ENCODE peak calls at places on chromosomes 13 and 19, in ten cellular contexts. I, K, G, X, F, H, D, T, L and M are unnamed samples.

GRCh38 chr19:23305555-23305954 is 55.4 kb upstream of the ZNF724 start:
- DNase-seq in I (no peak), K (no peak), G (no peak), X (no peak), F (no peak), H (no peak), D (no peak), T (no peak), L (no peak), M (no peak)

GRCh38 chr19:50334741-50335421 is 5.7 kb upstream of the KCNC3 start:
- DNase-seq in I (no peak), K (no peak), G (no peak), X (no peak), F (no peak), H (no peak), D (no peak), T (no peak), L (peak; percentile 48), M (no peak)

GRCh38 chr13:99995503-99996176 is 14.1 kb downstream of the ZIC2 start:
- DNase-seq in I (no peak), K (peak; percentile 13), G (no peak), X (no peak), F (no peak), H (no peak), D (peak; percentile 48), T (no peak), L (no peak), M (no peak)

GRCh38 chr13:94716016-94716415 is 3.7 kb upstream of the SOX21 start:
- DNase-seq in I (no peak), K (no peak), G (no peak), X (no peak), F (no peak), H (no peak), D (no peak), T (no peak), L (no peak), M (peak; percentile 21)

GRCh38 chr13:37446503-37446902 is 152.1 kb downstream of the POSTN start:
- DNase-seq in I (no peak), K (no peak), G (peak; percentile 37), X (no peak), F (no peak), H (no peak), D (peak; percentile 92), T (no peak), L (no peak), M (no peak)

GRCh38 chr19:1884719-1885334 is 469 bp downstream of the ABHD17A start:
- DNase-seq in I (no peak), K (no peak), G (no peak), X (no peak), F (no peak), H (no peak), D (peak; percentile 37), T (no peak), L (no peak), M (no peak)

GRCh38 chr19:42189133-42189532 is 28.3 kb downstream of the DEDD2 start:
- DNase-seq in I (no peak), K (no peak), G (no peak), X (no peak), F (no peak), H (no peak), D (no peak), T (no peak), L (no peak), M (no peak)

GRCh38 chr19:995051-995827 is 5.0 kb upstream of the GRIN3B start:
- DNase-seq in I (no peak), K (no peak), G (no peak), X (no peak), F (no peak), H (no peak), D (no peak), T (no peak), L (no peak), M (no peak)

GRCh38 chr13:98007001-98007400 is 53.5 kb downstream of the IPO5 start:
- DNase-seq in I (no peak), K (no peak), G (no peak), X (no peak), F (no peak), H (no peak), D (no peak), T (no peak), L (no peak), M (no peak)

GRCh38 chr13:97999653-98000052 is 46.2 kb downstream of the IPO5 start:
- DNase-seq in I (no peak), K (no peak), G (no peak), X (no peak), F (no peak), H (no peak), D (no peak), T (no peak), L (no peak), M (no peak)

DNA sequence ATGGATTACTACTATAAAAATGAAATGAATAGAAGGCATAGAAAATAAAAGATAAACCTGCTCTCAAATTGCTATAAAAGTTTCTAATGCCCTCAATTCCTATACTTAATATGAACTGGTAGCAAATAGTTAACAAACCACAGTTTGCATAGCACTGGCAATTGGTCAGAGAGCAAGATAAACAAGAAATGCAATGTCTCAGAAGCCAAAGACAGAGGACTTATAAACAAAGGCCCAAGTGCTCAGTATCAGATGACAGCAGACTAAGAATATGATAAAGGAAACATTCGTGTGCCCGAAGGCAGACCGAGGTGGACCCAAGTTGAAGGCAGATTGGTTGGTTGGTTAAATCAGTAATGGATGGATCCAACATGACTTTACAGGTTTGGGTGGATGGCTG is 50.6 kb downstream of the IPO5 start:
- DNase-seq in I (no peak), K (no peak), G (no peak), X (no peak), F (no peak), H (no peak), D (peak; percentile 91), T (no peak), L (no peak), M (no peak)
- H3K27ac ChIP-seq in I (no peak overlapping the region), K (no peak overlapping the region), G (no peak overlapping the region), X (no peak overlapping the region), F (no peak overlapping the region), H (no peak overlapping the region), D (peak overlapping the region; percentile 3), T (no peak overlapping the region), L (no peak overlapping the region), M (no peak overlapping the region)

DNA sequence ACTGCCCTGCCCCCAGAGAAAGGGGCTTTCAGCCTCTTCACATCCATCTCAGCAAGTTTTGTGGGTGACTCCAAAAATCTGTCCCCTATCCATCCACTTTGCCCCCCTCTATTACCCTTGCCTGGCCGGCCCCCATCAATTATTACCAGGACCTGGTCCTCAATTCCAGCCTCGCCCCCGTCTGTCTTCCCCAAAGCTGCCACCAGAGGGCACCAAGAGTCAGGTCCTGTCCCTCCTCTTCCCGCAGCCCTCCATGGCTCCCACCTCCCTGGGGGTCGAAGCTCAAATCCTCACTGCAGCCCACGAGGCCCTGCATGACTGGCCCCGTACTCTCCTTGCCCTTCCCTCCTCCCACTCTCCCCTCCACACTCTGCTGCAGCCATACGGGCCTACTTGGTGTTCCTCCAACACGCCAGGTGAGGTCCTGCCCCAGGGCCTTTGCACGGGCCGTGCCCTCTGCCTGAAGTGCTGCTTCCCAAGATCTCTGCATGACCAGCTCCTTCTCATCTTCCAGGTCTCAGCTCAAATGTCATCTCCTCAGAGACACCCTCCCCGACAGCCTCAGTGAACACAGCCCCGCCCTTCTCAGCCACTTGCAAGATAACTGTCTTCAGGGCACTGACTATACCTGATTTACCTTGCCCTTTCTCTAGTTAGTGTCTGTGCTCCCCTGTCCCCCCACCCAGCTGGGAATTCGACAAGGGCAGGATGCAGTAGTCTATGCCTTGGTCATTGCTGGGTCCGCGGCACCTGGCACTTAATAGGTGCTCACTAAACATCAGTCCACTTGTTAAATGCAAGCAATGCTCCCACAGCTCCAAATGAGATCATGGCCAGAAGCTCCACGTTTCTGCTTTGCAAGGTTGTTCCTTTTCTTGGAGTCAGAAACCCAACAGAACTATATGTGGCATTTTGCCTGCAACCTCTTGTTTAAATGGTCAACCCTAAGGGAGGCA is 16.8 kb upstream of the SEMA6B start:
- DNase-seq in I (peak; percentile 54), K (peak; percentile 50), G (no peak), X (peak; percentile 78), F (peak; percentile 72), H (peak; percentile 68), D (peak; percentile 71), T (peak; percentile 59), L (peak; percentile 80), M (no peak)
- H3K27ac ChIP-seq in I (no peak overlapping the region), K (no peak overlapping the region), G (no peak overlapping the region), X (no peak overlapping the region), F (peak overlapping the region; percentile 85), H (peak overlapping the region; percentile 85), D (peak overlapping the region; percentile 31), T (peak overlapping the region; percentile 85), L (peak overlapping the region; percentile 69), M (peak overlapping the region; percentile 63)

GRCh38 chr19:55308281-55308680 is 16.9 kb downstream of the TMEM150B start:
- DNase-seq in I (no peak), K (no peak), G (no peak), X (no peak), F (no peak), H (no peak), D (no peak), T (no peak), L (no peak), M (no peak)

GRCh38 chr19:55311797-55312196 is 13.3 kb downstream of the TMEM150B start:
- DNase-seq in I (no peak), K (no peak), G (no peak), X (no peak), F (no peak), H (no peak), D (no peak), T (no peak), L (no peak), M (no peak)

GRCh38 chr19:55310498-55310897 is 14.6 kb downstream of the TMEM150B start:
- DNase-seq in I (no peak), K (no peak), G (no peak), X (no peak), F (no peak), H (no peak), D (no peak), T (no peak), L (no peak), M (no peak)

GRCh38 chr19:55311397-55311796 is 13.7 kb downstream of the TMEM150B start:
- DNase-seq in I (no peak), K (no peak), G (no peak), X (no peak), F (no peak), H (no peak), D (no peak), T (no peak), L (no peak), M (no peak)

GRCh38 chr19:55309437-55309836 is 15.7 kb downstream of the TMEM150B start:
- DNase-seq in I (no peak), K (no peak), G (no peak), X (no peak), F (no peak), H (no peak), D (no peak), T (no peak), L (no peak), M (no peak)
- H3K27ac ChIP-seq in I (no peak overlapping the region), K (no peak overlapping the region), G (no peak overlapping the region), X (no peak overlapping the region), F (no peak overlapping the region), H (no peak overlapping the region), D (no peak overlapping the region), T (no peak overlapping the region), L (no peak overlapping the region), M (no peak overlapping the region)

GRCh38 chr13:111153279-111153976 is 38.3 kb downstream of the ARHGEF7 start:
- DNase-seq in I (peak; percentile 93), K (peak; percentile 92), G (peak; percentile 64), X (peak; percentile 87), F (peak; percentile 75), H (peak; percentile 94), D (peak; percentile 95), T (peak; percentile 93), L (peak; percentile 97), M (peak; percentile 98)

GRCh38 chr13:111156421-111156820 is 41.3 kb downstream of the ARHGEF7 start:
- DNase-seq in I (no peak), K (no peak), G (no peak), X (no peak), F (no peak), H (no peak), D (no peak), T (no peak), L (no peak), M (no peak)

GRCh38 chr13:111158136-111158805 is 43.2 kb downstream of the ARHGEF7 start:
- DNase-seq in I (no peak), K (no peak), G (no peak), X (no peak), F (no peak), H (no peak), D (no peak), T (no peak), L (no peak), M (no peak)

GRCh38 chr13:111152836-111153235 is 37.7 kb downstream of the ARHGEF7 start:
- DNase-seq in I (no peak), K (no peak), G (no peak), X (no peak), F (peak; percentile 8), H (no peak), D (no peak), T (no peak), L (no peak), M (no peak)

GRCh38 chr13:111153977-111154332 is 38.8 kb downstream of the ARHGEF7 start:
- DNase-seq in I (no peak), K (no peak), G (no peak), X (peak; percentile 15), F (peak; percentile 14), H (peak; percentile 49), D (peak; percentile 65), T (no peak), L (no peak), M (no peak)
- H3K27ac ChIP-seq in I (peak overlapping the region; percentile 86), K (peak overlapping the region; percentile 80), G (peak overlapping the region; percentile 99), X (peak overlapping the region; percentile 87), F (peak overlapping the region; percentile 90), H (peak overlapping the region; percentile 95), D (peak overlapping the region; percentile 78), T (peak overlapping the region; percentile 91), L (peak overlapping the region; percentile 96), M (peak overlapping the region; percentile 94)